ENCODE peak calls at places on chromosomes 11 and 22, in five cellular contexts. One of them, this sample, is unnamed.
A peak's percentile ranks its signal among the peaks of the same experiment; 100 is the strongest.

GRCh38 chr11:121590772-121591404 is 138.1 kb upstream of the SORL1-AS1 start:
- DNase-seq in AG10803: no peak
- DNase-seq in GM12865: peak; percentile 55
- DNase-seq in cardiac muscle cell: no peak
- DNase-seq in bronchial epithelial cell: no peak
- DNase-seq in this sample: no peak

GRCh38 chr11:64089915-64090810 is 54.4 kb downstream of the FLRT1 start:
- DNase-seq in AG10803: no peak
- DNase-seq in GM12865: no peak
- DNase-seq in cardiac muscle cell: no peak
- DNase-seq in bronchial epithelial cell: no peak
- DNase-seq in this sample: no peak

GRCh38 chr11:72471005-72471898 is 36.9 kb upstream of the CLPB start:
- DNase-seq in AG10803: peak; percentile 69
- DNase-seq in GM12865: peak; percentile 70
- DNase-seq in cardiac muscle cell: peak; percentile 79
- DNase-seq in bronchial epithelial cell: peak; percentile 60
- DNase-seq in this sample: peak; percentile 81

GRCh38 chr11:89498845-89499448 is 7.8 kb upstream of the NOX4 start:
- DNase-seq in AG10803: no peak
- DNase-seq in GM12865: peak; percentile 3
- DNase-seq in cardiac muscle cell: no peak
- DNase-seq in bronchial epithelial cell: no peak
- DNase-seq in this sample: no peak

GRCh38 chr11:122107566-122107965 is 8.4 kb downstream of the BLID start:
- DNase-seq in AG10803: no peak
- DNase-seq in GM12865: no peak
- DNase-seq in cardiac muscle cell: no peak
- DNase-seq in bronchial epithelial cell: peak; percentile 16
- DNase-seq in this sample: no peak

GRCh38 chr11:19228956-19229355 is 11.8 kb downstream of the E2F8 start:
- DNase-seq in AG10803: no peak
- DNase-seq in GM12865: no peak
- DNase-seq in cardiac muscle cell: no peak
- DNase-seq in bronchial epithelial cell: no peak
- DNase-seq in this sample: peak; percentile 46

GRCh38 chr22:43829904-43830851 is 18.1 kb upstream of the EFCAB6 start:
- DNase-seq in AG10803: peak; percentile 86
- DNase-seq in GM12865: no peak
- DNase-seq in cardiac muscle cell: peak; percentile 65
- DNase-seq in bronchial epithelial cell: no peak
- DNase-seq in this sample: no peak

GRCh38 chr11:23278121-23278520 is 417.8 kb upstream of the CCDC179 start:
- DNase-seq in AG10803: peak; percentile 60
- DNase-seq in GM12865: no peak
- DNase-seq in cardiac muscle cell: peak; percentile 17
- DNase-seq in bronchial epithelial cell: peak; percentile 73
- DNase-seq in this sample: no peak

GRCh38 chr22:42553475-42554361 is at the start of gene SERHL2:
- DNase-seq in AG10803: peak; percentile 83
- DNase-seq in GM12865: peak; percentile 77
- DNase-seq in cardiac muscle cell: peak; percentile 90
- DNase-seq in bronchial epithelial cell: peak; percentile 38
- DNase-seq in this sample: peak; percentile 72

GRCh38 chr22:50238755-50239154 is 6.1 kb downstream of the TUBGCP6 start:
- DNase-seq in AG10803: no peak
- DNase-seq in GM12865: no peak
- DNase-seq in cardiac muscle cell: no peak
- DNase-seq in bronchial epithelial cell: no peak
- DNase-seq in this sample: no peak

GRCh38 chr11:124415356-124415923 is 9.2 kb downstream of the OR8B4 start:
- DNase-seq in AG10803: peak; percentile 65
- DNase-seq in GM12865: peak; percentile 67
- DNase-seq in cardiac muscle cell: peak; percentile 74
- DNase-seq in bronchial epithelial cell: peak; percentile 53
- DNase-seq in this sample: no peak

GRCh38 chr11:83933008-83933407 is 646.8 kb upstream of the CCDC90B start:
- DNase-seq in AG10803: no peak
- DNase-seq in GM12865: no peak
- DNase-seq in cardiac muscle cell: no peak
- DNase-seq in bronchial epithelial cell: no peak
- DNase-seq in this sample: no peak

GRCh38 chr22:19882446-19883381 is 28.0 kb upstream of the GNB1L start:
- DNase-seq in AG10803: no peak
- DNase-seq in GM12865: no peak
- DNase-seq in cardiac muscle cell: no peak
- DNase-seq in bronchial epithelial cell: no peak
- DNase-seq in this sample: peak; percentile 53

GRCh38 chr11:67349457-67349856 is 3.9 kb downstream of the POLD4 start:
- DNase-seq in AG10803: no peak
- DNase-seq in GM12865: no peak
- DNase-seq in cardiac muscle cell: peak; percentile 40
- DNase-seq in bronchial epithelial cell: no peak
- DNase-seq in this sample: no peak

GRCh38 chr22:42484506-42484905 is 35.1 kb downstream of the RRP7A start:
- DNase-seq in AG10803: no peak
- DNase-seq in GM12865: no peak
- DNase-seq in cardiac muscle cell: no peak
- DNase-seq in bronchial epithelial cell: no peak
- DNase-seq in this sample: no peak

GRCh38 chr11:93622043-93622442 is 39.4 kb upstream of the CEP295 start:
- DNase-seq in AG10803: peak; percentile 4
- DNase-seq in GM12865: peak; percentile 27
- DNase-seq in cardiac muscle cell: no peak
- DNase-seq in bronchial epithelial cell: no peak
- DNase-seq in this sample: no peak

GRCh38 chr11:48184452-48184851 is 32.2 kb upstream of the OR4B1 start:
- DNase-seq in AG10803: no peak
- DNase-seq in GM12865: no peak
- DNase-seq in cardiac muscle cell: no peak
- DNase-seq in bronchial epithelial cell: no peak
- DNase-seq in this sample: no peak

GRCh38 chr22:36411589-36412258 is 24.0 kb upstream of the MYH9 start:
- DNase-seq in AG10803: no peak
- DNase-seq in GM12865: no peak
- DNase-seq in cardiac muscle cell: no peak
- DNase-seq in bronchial epithelial cell: no peak
- DNase-seq in this sample: no peak

GRCh38 chr11:116787786-116788486 is at the start of gene ZPR1:
- DNase-seq in AG10803: peak; percentile 65
- DNase-seq in GM12865: peak; percentile 76
- DNase-seq in cardiac muscle cell: peak; percentile 71
- DNase-seq in bronchial epithelial cell: peak; percentile 48
- DNase-seq in this sample: peak; percentile 61

GRCh38 chr11:72655896-72656464 is 18.2 kb downstream of the PDE2A start:
- DNase-seq in AG10803: no peak
- DNase-seq in GM12865: no peak
- DNase-seq in cardiac muscle cell: no peak
- DNase-seq in bronchial epithelial cell: no peak
- DNase-seq in this sample: no peak

GRCh38 chr11:76248210-76248609 is 41.9 kb upstream of the WNT11 start:
- DNase-seq in AG10803: no peak
- DNase-seq in GM12865: peak; percentile 49
- DNase-seq in cardiac muscle cell: peak; percentile 15
- DNase-seq in bronchial epithelial cell: peak; percentile 10
- DNase-seq in this sample: no peak

GRCh38 chr11:131745405-131745804 is 375.0 kb downstream of the NTM start:
- DNase-seq in AG10803: peak; percentile 56
- DNase-seq in GM12865: no peak
- DNase-seq in cardiac muscle cell: peak; percentile 56
- DNase-seq in bronchial epithelial cell: peak; percentile 13
- DNase-seq in this sample: no peak

GRCh38 chr11:22471405-22471804 is 133.2 kb downstream of the SLC17A6 start:
- DNase-seq in AG10803: no peak
- DNase-seq in GM12865: no peak
- DNase-seq in cardiac muscle cell: no peak
- DNase-seq in bronchial epithelial cell: no peak
- DNase-seq in this sample: no peak

GRCh38 chr22:35961480-35961902 is 67.1 kb downstream of the RBFOX2 start:
- DNase-seq in AG10803: peak; percentile 82
- DNase-seq in GM12865: no peak
- DNase-seq in cardiac muscle cell: peak; percentile 85
- DNase-seq in bronchial epithelial cell: peak; percentile 45
- DNase-seq in this sample: peak; percentile 77

GRCh38 chr22:36435516-36436415 is 45.7 kb downstream of the TXN2 start:
- DNase-seq in AG10803: no peak
- DNase-seq in GM12865: peak; percentile 71
- DNase-seq in cardiac muscle cell: no peak
- DNase-seq in bronchial epithelial cell: peak; percentile 58
- DNase-seq in this sample: peak; percentile 38

GRCh38 chr11:111320728-111321568 is 22.6 kb downstream of the POU2AF3 start:
- DNase-seq in AG10803: peak; percentile 20
- DNase-seq in GM12865: no peak
- DNase-seq in cardiac muscle cell: no peak
- DNase-seq in bronchial epithelial cell: no peak
- DNase-seq in this sample: no peak

GRCh38 chr11:126146454-126147192 is 64.8 kb downstream of the RPUSD4 start:
- DNase-seq in AG10803: no peak
- DNase-seq in GM12865: no peak
- DNase-seq in cardiac muscle cell: no peak
- DNase-seq in bronchial epithelial cell: no peak
- DNase-seq in this sample: peak; percentile 44

GRCh38 chr11:14118047-14118446 is 155.5 kb downstream of the SPON1 start:
- DNase-seq in AG10803: no peak
- DNase-seq in GM12865: no peak
- DNase-seq in cardiac muscle cell: no peak
- DNase-seq in bronchial epithelial cell: no peak
- DNase-seq in this sample: no peak

GRCh38 chr22:32164084-32164894 is 5.2 kb upstream of the C22orf42 start:
- DNase-seq in AG10803: no peak
- DNase-seq in GM12865: no peak
- DNase-seq in cardiac muscle cell: no peak
- DNase-seq in bronchial epithelial cell: no peak
- DNase-seq in this sample: no peak

GRCh38 chr11:14750911-14751310 is 107.3 kb downstream of the PDE3B start:
- DNase-seq in AG10803: no peak
- DNase-seq in GM12865: no peak
- DNase-seq in cardiac muscle cell: no peak
- DNase-seq in bronchial epithelial cell: no peak
- DNase-seq in this sample: no peak

GRCh38 chr11:115606223-115607220 is 102.3 kb upstream of the CADM1 start:
- DNase-seq in AG10803: peak; percentile 36
- DNase-seq in GM12865: no peak
- DNase-seq in cardiac muscle cell: peak; percentile 81
- DNase-seq in bronchial epithelial cell: no peak
- DNase-seq in this sample: peak; percentile 66

GRCh38 chr11:61754534-61755482 is 2.4 kb downstream of the MYRF start:
- DNase-seq in AG10803: no peak
- DNase-seq in GM12865: no peak
- DNase-seq in cardiac muscle cell: peak; percentile 90
- DNase-seq in bronchial epithelial cell: no peak
- DNase-seq in this sample: no peak

GRCh38 chr11:61751384-61751783 is 1.1 kb upstream of the MYRF start:
- DNase-seq in AG10803: no peak
- DNase-seq in GM12865: no peak
- DNase-seq in cardiac muscle cell: no peak
- DNase-seq in bronchial epithelial cell: no peak
- DNase-seq in this sample: no peak

GRCh38 chr11:61753672-61754071 is 1.2 kb downstream of the MYRF start:
- DNase-seq in AG10803: no peak
- DNase-seq in GM12865: no peak
- DNase-seq in cardiac muscle cell: no peak
- DNase-seq in bronchial epithelial cell: no peak
- DNase-seq in this sample: no peak

GRCh38 chr11:61752117-61752924 is at the start of gene MYRF:
- DNase-seq in AG10803: no peak
- DNase-seq in GM12865: peak; percentile 26
- DNase-seq in cardiac muscle cell: peak; percentile 58
- DNase-seq in bronchial epithelial cell: no peak
- DNase-seq in this sample: no peak

GRCh38 chr11:61752925-61753551 is 602 bp downstream of the MYRF start:
- DNase-seq in AG10803: no peak
- DNase-seq in GM12865: no peak
- DNase-seq in cardiac muscle cell: no peak
- DNase-seq in bronchial epithelial cell: no peak
- DNase-seq in this sample: no peak
- H3K4me3 ChIP-seq in AG10803: peak overlapping the region; percentile 40
- H3K4me3 ChIP-seq in GM12865: peak overlapping the region; percentile 12
- H3K4me3 ChIP-seq in cardiac muscle cell: peak overlapping the region; percentile 69
- H3K4me3 ChIP-seq in bronchial epithelial cell: no peak overlapping the region
- H3K4me3 ChIP-seq in this sample: no peak overlapping the region

GRCh38 chr11:71241721-71242259 is 10.6 kb downstream of the SHANK2 start:
- DNase-seq in AG10803: no peak
- DNase-seq in GM12865: no peak
- DNase-seq in cardiac muscle cell: no peak
- DNase-seq in bronchial epithelial cell: no peak
- DNase-seq in this sample: no peak
- H3K4me3 ChIP-seq in AG10803: no peak overlapping the region
- H3K4me3 ChIP-seq in GM12865: no peak overlapping the region
- H3K4me3 ChIP-seq in cardiac muscle cell: no peak overlapping the region
- H3K4me3 ChIP-seq in bronchial epithelial cell: no peak overlapping the region
- H3K4me3 ChIP-seq in this sample: no peak overlapping the region

GRCh38 chr22:46079093-46079860 is 71.0 kb upstream of the PPARA start:
- DNase-seq in AG10803: no peak
- DNase-seq in GM12865: no peak
- DNase-seq in cardiac muscle cell: no peak
- DNase-seq in bronchial epithelial cell: no peak
- DNase-seq in this sample: no peak
- H3K4me3 ChIP-seq in AG10803: peak overlapping the region; percentile 98
- H3K4me3 ChIP-seq in GM12865: no peak overlapping the region
- H3K4me3 ChIP-seq in cardiac muscle cell: no peak overlapping the region
- H3K4me3 ChIP-seq in bronchial epithelial cell: no peak overlapping the region
- H3K4me3 ChIP-seq in this sample: no peak overlapping the region

DNA sequence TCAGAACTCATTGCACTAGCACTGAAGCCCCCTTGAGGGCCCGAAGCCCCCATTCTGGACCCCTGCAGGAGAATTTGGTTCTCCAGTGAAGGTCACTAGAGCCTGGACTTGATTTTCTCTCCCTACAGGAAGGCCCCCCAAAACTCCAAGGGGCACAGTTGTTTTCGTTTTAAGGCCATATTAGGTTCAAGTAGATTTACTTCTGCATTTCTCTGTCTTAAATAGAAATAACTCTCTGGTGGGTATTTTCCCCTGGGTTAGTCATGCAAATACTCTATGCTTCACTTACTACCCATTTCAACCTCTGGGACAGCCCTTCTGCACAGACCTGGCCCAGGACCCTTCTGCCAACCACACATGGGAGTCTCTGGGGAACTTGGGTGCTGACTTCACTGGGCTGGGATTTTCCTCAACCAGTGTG is 41.6 kb downstream of the WEE1 start:
- DNase-seq in AG10803: peak; percentile 32
- DNase-seq in GM12865: peak; percentile 90
- DNase-seq in cardiac muscle cell: no peak
- DNase-seq in bronchial epithelial cell: no peak
- DNase-seq in this sample: no peak
- H3K4me3 ChIP-seq in AG10803: no peak overlapping the region
- H3K4me3 ChIP-seq in GM12865: peak overlapping the region; percentile 60
- H3K4me3 ChIP-seq in cardiac muscle cell: no peak overlapping the region
- H3K4me3 ChIP-seq in bronchial epithelial cell: no peak overlapping the region
- H3K4me3 ChIP-seq in this sample: no peak overlapping the region

This sample was measured in SJCRH30.